ENCODE peak calls at places on chromosomes 16 and 17, in six cellular contexts. K is SK-N-SH, R is suprapubic skin, D is sigmoid colon, L is stomach, C is K562. O is an unnamed sample.
A peak's percentile ranks its signal among the peaks of the same experiment; 100 is the strongest.

GRCh38 chr16:1997591-1998359 is 8.0 kb downstream of the SYNGR3 start:
- DNase-seq in K (no peak), R (no peak), D (no peak), L (no peak), C (no peak), O (no peak)

GRCh38 chr17:42472709-42473521 is 14.2 kb downstream of the ATP6V0A1 start:
- DNase-seq in K (no peak), R (no peak), D (no peak), L (no peak), C (no peak), O (no peak)

GRCh38 chr17:17229416-17230098 is 7.4 kb downstream of the FLCN start:
- DNase-seq in K (no peak), R (no peak), D (no peak), L (no peak), C (no peak), O (no peak)

GRCh38 chr17:32697728-32698625 is 178.9 kb downstream of the MYO1D start:
- DNase-seq in K (no peak), R (no peak), D (no peak), L (no peak), C (no peak), O (no peak)

GRCh38 chr16:12159672-12160071 is 183.1 kb downstream of the SNX29 start:
- DNase-seq in K (no peak), R (no peak), D (no peak), L (no peak), C (no peak), O (no peak)

GRCh38 chr17:78903101-78903779 is at the start of gene CEP295NL:
- DNase-seq in K (peak; percentile 78), R (no peak), D (no peak), L (no peak), C (peak; percentile 41), O (no peak)

GRCh38 chr16:68384293-68385255 is 63.7 kb downstream of the SMPD3 start:
- DNase-seq in K (no peak), R (no peak), D (no peak), L (no peak), C (no peak), O (no peak)

GRCh38 chr17:7293821-7294613 is 422 bp downstream of the YBX2 start:
- DNase-seq in K (peak; percentile 52), R (no peak), D (no peak), L (peak; percentile 61), C (peak; percentile 62), O (no peak)

GRCh38 chr17:59366040-59366757 is 34.7 kb downstream of the YPEL2 start:
- DNase-seq in K (no peak), R (no peak), D (no peak), L (peak; percentile 48), C (no peak), O (no peak)

GRCh38 chr17:82320956-82321927 is 3.8 kb upstream of the CD7 start:
- DNase-seq in K (peak; percentile 95), R (no peak), D (no peak), L (no peak), C (peak; percentile 84), O (no peak)

GRCh38 chr17:2547176-2547575 is 35.5 kb upstream of the METTL16 start:
- DNase-seq in K (peak; percentile 54), R (no peak), D (no peak), L (no peak), C (no peak), O (no peak)

GRCh38 chr17:75340636-75341035 is 51.4 kb upstream of the SLC25A19 start:
- DNase-seq in K (no peak), R (no peak), D (no peak), L (no peak), C (no peak), O (no peak)

GRCh38 chr16:3020247-3020603 is at the start of gene TNFRSF12A:
- DNase-seq in K (peak; percentile 95), R (no peak), D (peak; percentile 83), L (peak; percentile 81), C (peak; percentile 86), O (peak; percentile 93)

GRCh38 chr16:68844211-68844564 is 857 bp downstream of the TANGO6 start:
- DNase-seq in K (peak; percentile 17), R (no peak), D (no peak), L (no peak), C (no peak), O (no peak)

GRCh38 chr16:24946155-24946554 is 69.0 kb downstream of the ARHGAP17 start:
- DNase-seq in K (no peak), R (peak; percentile 20), D (no peak), L (no peak), C (no peak), O (no peak)

GRCh38 chr17:15981646-15982580 is 17.6 kb downstream of the ZSWIM7 start:
- DNase-seq in K (no peak), R (no peak), D (no peak), L (no peak), C (peak; percentile 26), O (no peak)

GRCh38 chr16:85675528-85675927 is 13.2 kb downstream of the GINS2 start:
- DNase-seq in K (no peak), R (no peak), D (no peak), L (no peak), C (no peak), O (no peak)

GRCh38 chr17:10127819-10128375 is 70.5 kb downstream of the GAS7 start:
- DNase-seq in K (no peak), R (peak; percentile 95), D (peak; percentile 94), L (peak; percentile 42), C (no peak), O (no peak)

GRCh38 chr16:46929378-46930332 is 43.8 kb downstream of the DNAJA2 start:
- DNase-seq in K (peak; percentile 92), R (no peak), D (peak; percentile 78), L (peak; percentile 80), C (peak; percentile 90), O (no peak)

GRCh38 chr17:74452027-74452840 is 14.2 kb upstream of the CD300A start:
- DNase-seq in K (no peak), R (no peak), D (no peak), L (no peak), C (no peak), O (no peak)

GRCh38 chr16:50502616-50503000 is 45.6 kb upstream of the NKD1 start:
- DNase-seq in K (no peak), R (no peak), D (no peak), L (no peak), C (no peak), O (peak; percentile 8)

GRCh38 chr16:81429045-81429521 is 15.5 kb upstream of the CMIP start:
- DNase-seq in K (peak; percentile 56), R (no peak), D (no peak), L (peak; percentile 77), C (peak; percentile 42), O (no peak)

GRCh38 chr17:3892095-3892998 is 506 bp downstream of the CAMKK1 start:
- DNase-seq in K (peak; percentile 86), R (peak; percentile 89), D (peak; percentile 96), L (peak; percentile 65), C (peak; percentile 61), O (peak; percentile 94)

GRCh38 chr16:29820730-29821662 is 734 bp downstream of the MVP start:
- DNase-seq in K (no peak), R (no peak), D (no peak), L (peak; percentile 86), C (no peak), O (no peak)

GRCh38 chr17:3015890-3016289 is 47.5 kb downstream of the OR1D5 start:
- DNase-seq in K (no peak), R (no peak), D (no peak), L (no peak), C (no peak), O (no peak)

GRCh38 chr16:63241476-63241875 is 1205.2 kb upstream of the CDH8 start:
- DNase-seq in K (no peak), R (no peak), D (no peak), L (no peak), C (no peak), O (no peak)

GRCh38 chr17:69423450-69423849 is 9.0 kb downstream of the MAP2K6 start:
- DNase-seq in K (no peak), R (no peak), D (no peak), L (no peak), C (no peak), O (no peak)

GRCh38 chr16:8376430-8376829 is 213.9 kb downstream of the TMEM114 start:
- DNase-seq in K (no peak), R (no peak), D (no peak), L (no peak), C (no peak), O (no peak)

GRCh38 chr17:72421128-72422092 is 300.6 kb downstream of the SOX9 start:
- DNase-seq in K (no peak), R (no peak), D (no peak), L (peak; percentile 71), C (no peak), O (no peak)

GRCh38 chr16:35797811-35798210 is 2338.4 kb downstream of the TP53TG3F start:
- DNase-seq in K (no peak), R (no peak), D (no peak), L (no peak), C (no peak), O (peak; percentile 47)

GRCh38 chr17:537133-537532 is 177.5 kb downstream of the VPS53 start:
- DNase-seq in K (no peak), R (no peak), D (no peak), L (no peak), C (no peak), O (no peak)

GRCh38 chr17:28372203-28372944 is 880 bp downstream of the SARM1 start:
- DNase-seq in K (peak; percentile 67), R (no peak), D (no peak), L (no peak), C (no peak), O (no peak)

GRCh38 chr16:12700161-12700560 is 103.5 kb downstream of the CPPED1 start:
- DNase-seq in K (no peak), R (peak; percentile 66), D (no peak), L (no peak), C (no peak), O (no peak)

DNA sequence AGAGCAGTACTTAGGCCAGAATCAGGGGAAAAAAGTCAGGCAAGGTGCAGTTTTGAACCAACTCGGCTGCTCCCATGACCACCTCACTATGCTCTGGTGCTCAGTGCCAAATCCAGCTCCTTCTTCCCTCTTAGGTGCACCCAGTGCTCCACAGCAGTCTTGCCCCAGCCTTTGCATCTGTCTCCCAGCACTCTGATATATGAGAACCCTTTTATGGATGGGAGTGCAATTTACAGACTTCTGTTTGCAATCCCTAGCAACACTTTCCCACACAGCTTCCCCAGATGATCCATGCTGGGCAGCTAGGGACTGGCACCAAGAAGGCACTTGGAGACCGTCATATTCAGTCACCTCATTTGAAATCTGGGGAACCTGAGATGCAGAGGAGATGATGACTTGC is 267.9 kb upstream of the CCL2 start:
- DNase-seq in K (no peak), R (no peak), D (no peak), L (no peak), C (no peak), O (no peak)
- TF ChIP-seq EP300 in K (no peak), R (no peak), D (no peak), L (no peak), C (no peak), O (no peak)

GRCh38 chr16:58586340-58587030 is 43.1 kb downstream of the CNOT1 start:
- DNase-seq in K (no peak), R (no peak), D (no peak), L (no peak), C (no peak), O (no peak)
- TF ChIP-seq POLR2AphosphoS5 in K (no peak), R (no peak), D (no peak), L (no peak), C (no peak), O (no peak)

GRCh38 chr16:49075709-49076108 is 205.9 kb downstream of the CBLN1 start:
- DNase-seq in K (no peak), R (no peak), D (no peak), L (no peak), C (no peak), O (peak; percentile 88)
- H3K9me3 ChIP-seq in K (no peaks in the 10 kb centered on the region), R (no peaks in the 10 kb centered on the region), D (no peaks in the 10 kb centered on the region), L (peaks cover 37% of the 10 kb centered on the region), C (no peaks in the 10 kb centered on the region), O (peaks cover 10% of the 10 kb centered on the region)

GRCh38 chr17:37609170-37610040 is at the start of gene SYNRG:
- DNase-seq in K (peak; percentile 99), R (peak; percentile 97), D (peak; percentile 97), L (peak; percentile 95), C (peak; percentile 100), O (peak; percentile 98)
- TF ChIP-seq EP300 in K (peak; percentile 52), R (no peak), D (no peak), L (no peak), C (peak; percentile 62), O (no peak)

O was measured in esophagus muscularis mucosa.